ENCODE peak calls at places on chromosomes 13 and 19, in four cellular contexts. W is fibroblast of pulmonary artery, Y is choroid plexus epithelial cell, R is foreskin fibroblast. Q is an unnamed sample.

GRCh38 chr19:12055784-12056183 is 3.0 kb upstream of the ZNF878 start:
- DNase-seq in R (no peak), Y (no peak), W (no peak), Q (no peak)

GRCh38 chr19:5621311-5621944 is 1.1 kb downstream of the SAFB2 start:
- DNase-seq in Y (peak), R (no peak), W (no peak), Q (no peak)

GRCh38 chr13:95231393-95231792 is 69.9 kb downstream of the ABCC4 start:
- DNase-seq in R (no peak), W (no peak), Y (no peak), Q (no peak)

GRCh38 chr13:44004881-44005280 is 125.2 kb downstream of the LACC1 start:
- DNase-seq in Y (peak), R (peak), W (peak), Q (no peak)

GRCh38 chr19:49546825-49547565 is 19.2 kb downstream of the RCN3 start:
- DNase-seq in Y (peak), W (peak), R (peak), Q (peak)

GRCh38 chr13:85828094-85828684 is 29.0 kb upstream of the SLITRK6 start:
- DNase-seq in R (no peak), Y (peak), W (peak), Q (no peak)

GRCh38 chr19:44748426-44749254 is at the start of gene BCL3:
- DNase-seq in R (peak), W (peak), Y (no peak), Q (peak)

GRCh38 chr19:41792513-41793413 is 3.6 kb upstream of the CEACAM3 start:
- DNase-seq in R (peak), Y (peak), W (peak), Q (peak)

GRCh38 chr19:57016491-57016890 is 103.3 kb upstream of the USP29 start:
- DNase-seq in R (no peak), Y (no peak), W (no peak), Q (no peak)

GRCh38 chr13:28586585-28587540 is 72.1 kb upstream of the POMP start:
- DNase-seq in R (no peak), Y (no peak), W (no peak), Q (no peak)

GRCh38 chr19:10748924-10749434 is 31.1 kb downstream of the DNM2 start:
- DNase-seq in Y (peak), W (peak), R (no peak), Q (no peak)

GRCh38 chr13:110270507-110270906 is 36.5 kb downstream of the COL4A1 start:
- DNase-seq in Y (no peak), W (no peak), R (no peak), Q (no peak)

DNA sequence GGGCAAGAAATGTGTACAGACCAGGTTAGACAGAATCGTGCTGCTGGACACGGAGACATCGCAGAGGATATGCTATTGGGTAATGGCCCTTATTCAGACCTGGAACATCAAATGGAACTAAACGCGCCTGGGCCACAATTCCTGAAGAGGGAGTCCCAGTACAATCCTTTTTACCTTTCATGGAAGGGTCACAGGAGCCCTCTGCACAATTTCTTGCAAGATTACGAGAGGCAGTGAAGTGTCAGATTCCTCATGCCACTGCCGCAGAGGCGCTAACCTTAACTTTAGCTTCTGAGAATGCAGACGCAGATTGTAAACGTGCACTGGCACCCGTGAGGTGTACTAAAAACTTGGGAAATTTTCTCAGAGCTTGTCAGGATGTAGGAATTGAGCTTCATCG is 18.1 kb downstream of the CLEC4M start:
- DNase-seq in Y (no peak), R (no peak), W (no peak), Q (no peak)
- TF ChIP-seq CTCF in Y (no peak), R (no peak), W (no peak), Q (no peak)

DNA sequence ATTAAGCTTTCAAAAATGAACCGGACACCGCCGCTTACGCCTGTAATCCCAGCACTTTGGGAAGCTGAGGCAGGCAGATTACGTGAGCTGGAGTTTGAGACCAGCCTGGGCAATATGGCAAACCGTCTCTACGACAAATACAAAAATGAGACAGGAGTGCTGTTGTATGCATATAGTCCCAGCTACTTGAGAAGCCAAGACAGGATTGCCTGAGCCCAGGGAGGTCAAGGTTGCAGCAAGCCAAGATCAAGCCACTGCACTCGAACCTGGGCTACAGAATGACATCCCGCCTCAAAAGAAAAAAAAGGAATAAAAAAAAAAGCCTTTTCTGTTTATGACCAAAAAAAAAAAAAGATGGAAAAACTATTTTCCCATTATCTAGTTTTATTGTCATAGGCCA is 96.4 kb downstream of the RBM26 start:
- DNase-seq in Y (no peak), R (no peak), W (no peak), Q (no peak)
- TF ChIP-seq CTCF in Y (no peak), R (no peak), W (no peak), Q (no peak)

GRCh38 chr13:33611016-33611805 is 206.7 kb upstream of the RFC3 start:
- DNase-seq in W (peak), Y (peak), R (no peak), Q (peak)

GRCh38 chr13:33610471-33611015 is 207.4 kb upstream of the RFC3 start:
- DNase-seq in Y (peak), R (no peak), W (peak), Q (no peak)

GRCh38 chr13:33606692-33607091 is 211.3 kb upstream of the RFC3 start:
- DNase-seq in W (peak), Y (peak), R (peak), Q (no peak)
- TF ChIP-seq CTCF in W (no peak), Y (peak), R (peak), Q (no peak)

GRCh38 chr19:17835182-17836006 is 12.4 kb downstream of the JAK3 start:
- DNase-seq in Y (no peak), R (no peak), W (peak), Q (no peak)

GRCh38 chr19:17832443-17833208 is 11.3 kb upstream of the INSL3 start:
- DNase-seq in Y (no peak), R (no peak), W (no peak), Q (no peak)

GRCh38 chr19:17836530-17836929 is 11.3 kb downstream of the JAK3 start:
- DNase-seq in W (no peak), R (no peak), Y (no peak), Q (no peak)

GRCh38 chr19:17831419-17831888 is 10.1 kb upstream of the INSL3 start:
- DNase-seq in W (no peak), Y (no peak), R (no peak), Q (no peak)

GRCh38 chr19:17834350-17835181 is 13.2 kb downstream of the JAK3 start:
- DNase-seq in W (no peak), Y (no peak), R (no peak), Q (no peak)
- TF ChIP-seq CTCF in W (peak), Y (peak), R (no peak), Q (no peak)